ENCODE peak calls at places on chromosome 10, in seven cellular contexts. C is SK-N-SH, A is transverse colon, P is Peyer's patch, N is Karpas-422, W is GM23248, O is uterus. R is an unnamed sample.

GRCh38 chr10:11058965-11059364 is 41.3 kb downstream of the CELF2 start:
- DNase-seq in A (no peak), C (no peak), W (peak; percentile 84), O (no peak), N (no peak), P (no peak), R (no peak)

GRCh38 chr10:60985946-60986345 is 42.0 kb upstream of the RHOBTB1 start:
- DNase-seq in P (no peak), W (peak; percentile 18), A (no peak), C (no peak), O (no peak), N (no peak), R (no peak)

GRCh38 chr10:71817831-71818268 is 33.2 kb downstream of the PSAP start:
- DNase-seq in C (no peak), N (no peak), W (no peak), A (no peak), O (no peak), P (no peak), R (no peak)

GRCh38 chr10:77504870-77505257 is 132.7 kb downstream of the KCNMA1 start:
- DNase-seq in A (no peak), C (no peak), P (no peak), W (peak; percentile 72), O (no peak), N (no peak), R (peak; percentile 23)

GRCh38 chr10:49605939-49606509 is 4.1 kb upstream of the SLC18A3 start:
- DNase-seq in O (no peak), P (no peak), W (no peak), C (no peak), A (no peak), N (no peak), R (no peak)

GRCh38 chr10:96509017-96509641 is 4.6 kb downstream of the TLL2 start:
- DNase-seq in W (peak; percentile 86), P (no peak), C (no peak), A (no peak), O (no peak), N (no peak), R (no peak)

GRCh38 chr10:43403911-43404674 is 4.9 kb downstream of the HNRNPF start:
- DNase-seq in O (no peak), A (no peak), C (no peak), W (peak; percentile 29), N (no peak), P (no peak), R (no peak)

GRCh38 chr10:78365711-78366110 is 332.0 kb downstream of the RPS24 start:
- DNase-seq in W (peak; percentile 11), P (no peak), O (no peak), C (no peak), A (no peak), N (no peak), R (no peak)

GRCh38 chr10:33193057-33193866 is 141.2 kb downstream of the NRP1 start:
- DNase-seq in C (peak; percentile 68), W (peak; percentile 95), A (peak; percentile 81), O (peak; percentile 88), P (peak; percentile 60), N (peak; percentile 89), R (peak; percentile 85)

GRCh38 chr10:121165276-121165675 is 314.1 kb downstream of the WDR11 start:
- DNase-seq in N (no peak), O (no peak), P (no peak), C (no peak), A (no peak), W (no peak), R (no peak)

GRCh38 chr10:6346621-6347020 is 143.9 kb downstream of the PFKFB3 start:
- DNase-seq in C (no peak), N (no peak), O (no peak), P (no peak), W (peak; percentile 26), A (no peak), R (no peak)

GRCh38 chr10:69676301-69676700 is 46.3 kb downstream of the FAM241B start:
- DNase-seq in O (no peak), P (no peak), W (no peak), C (no peak), N (no peak), A (no peak), R (no peak)
- H3K4me1 ChIP-seq in O (no peaks in the 10 kb centered on the region), P (no peaks in the 10 kb centered on the region), W (no peaks in the 10 kb centered on the region), C (no peaks in the 10 kb centered on the region), N (no peaks in the 10 kb centered on the region), A (no peaks in the 10 kb centered on the region), R (no peaks in the 10 kb centered on the region)

GRCh38 chr10:38119038-38119437 is 24.9 kb downstream of the ZNF37A start:
- DNase-seq in W (no peak), C (no peak), P (no peak), O (no peak), A (no peak), N (no peak), R (no peak)
- H3K9me3 ChIP-seq in W (peaks cover 28% of the 10 kb centered on the region), C (peaks cover 42% of the 10 kb centered on the region), P (peaks cover 29% of the 10 kb centered on the region), O (peaks cover 99% of the 10 kb centered on the region), A (peaks cover 98% of the 10 kb centered on the region), N (peaks cover 73% of the 10 kb centered on the region), R (peaks cover 80% of the 10 kb centered on the region)

GRCh38 chr10:92851003-92851402 is 2.7 kb downstream of the EXOC6 start:
- DNase-seq in P (no peak), O (no peak), N (no peak), C (no peak), A (no peak), W (no peak), R (no peak)

GRCh38 chr10:92849234-92849525 is 860 bp downstream of the EXOC6 start:
- DNase-seq in O (no peak), W (peak; percentile 53), A (no peak), P (no peak), N (no peak), C (no peak), R (no peak)

GRCh38 chr10:92850186-92850585 is 1.9 kb downstream of the EXOC6 start:
- DNase-seq in A (no peak), C (no peak), W (peak; percentile 16), O (no peak), N (no peak), P (no peak), R (no peak)

GRCh38 chr10:92848441-92849233 is at the start of gene EXOC6:
- DNase-seq in A (peak; percentile 86), C (peak; percentile 95), P (peak; percentile 83), W (peak; percentile 91), O (peak; percentile 72), N (peak; percentile 91), R (peak; percentile 80)

DNA sequence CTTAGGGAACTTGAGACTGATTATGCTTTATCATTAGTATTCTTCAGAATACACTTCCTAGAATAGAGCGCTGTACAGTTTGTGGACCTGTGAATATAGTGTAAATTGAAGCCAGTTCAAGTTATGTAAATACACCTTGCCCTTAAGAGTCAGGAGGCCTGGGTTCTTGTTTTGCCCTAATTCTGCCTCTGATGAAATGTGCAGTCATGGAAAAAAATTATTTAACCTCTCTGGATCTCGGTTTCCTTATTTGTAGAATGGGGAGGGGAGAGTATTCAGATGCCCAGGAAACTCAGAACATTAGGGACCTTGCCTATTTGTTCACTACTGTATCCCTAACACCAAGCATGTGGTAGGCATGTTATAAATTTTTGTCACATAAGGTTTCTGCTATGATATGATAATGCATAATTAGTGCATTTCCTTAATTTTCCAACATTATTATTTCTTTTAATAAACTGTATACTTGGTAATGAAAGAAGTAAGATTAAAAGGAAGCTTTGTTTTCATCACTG is 1.3 kb downstream of the EXOC6 start:
- DNase-seq in C (no peak), W (no peak), P (no peak), A (no peak), N (no peak), O (no peak), R (no peak)
- H3K4me3 ChIP-seq in C (peak overlapping the region; percentile 89), W (peak overlapping the region; percentile 95), P (no peak overlapping the region), A (peak overlapping the region; percentile 91), N (peak overlapping the region; percentile 81), O (no peak overlapping the region), R (peak overlapping the region; percentile 78)

DNA sequence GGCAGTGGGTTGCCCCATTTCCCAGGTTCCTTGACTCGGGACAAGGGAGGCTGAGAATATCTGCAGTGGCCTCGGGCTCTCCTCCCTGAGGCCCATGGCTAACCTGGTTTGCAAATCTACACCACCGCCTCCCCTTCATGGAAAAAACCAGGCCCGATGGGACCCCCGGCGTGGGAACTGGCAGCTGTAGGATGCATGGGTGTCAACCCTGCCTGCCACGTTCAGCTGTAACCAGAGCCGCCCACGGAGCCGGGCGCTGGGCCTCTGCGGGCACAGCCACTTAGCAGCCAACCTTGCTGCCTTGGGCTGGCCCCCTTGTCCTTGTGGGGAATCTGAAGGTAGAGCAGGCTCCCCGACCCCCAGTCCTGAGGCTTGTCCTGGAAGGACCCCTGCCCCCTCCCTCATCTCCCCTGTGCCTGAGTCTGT is 1.6 kb downstream of the PWWP2B start:
- DNase-seq in C (no peak), O (peak; percentile 22), N (no peak), A (peak; percentile 21), W (no peak), P (no peak), R (no peak)
- H3K4me1 ChIP-seq in C (peaks cover 4% of the 10 kb centered on the region), O (no peaks in the 10 kb centered on the region), N (peaks cover 20% of the 10 kb centered on the region), A (peaks cover 37% of the 10 kb centered on the region), W (peaks cover 9% of the 10 kb centered on the region), P (peaks cover 16% of the 10 kb centered on the region), R (peaks cover 23% of the 10 kb centered on the region)

GRCh38 chr10:129057856-129058663 is 409.0 kb upstream of the MGMT start:
- DNase-seq in C (no peak), A (peak; percentile 57), O (no peak), W (no peak), P (peak; percentile 31), N (no peak), R (no peak)
- H3K9me3 ChIP-seq in C (no peaks in the 10 kb centered on the region), A (no peaks in the 10 kb centered on the region), O (no peaks in the 10 kb centered on the region), W (no peaks in the 10 kb centered on the region), P (no peaks in the 10 kb centered on the region), N (no peaks in the 10 kb centered on the region), R (no peaks in the 10 kb centered on the region)

DNA sequence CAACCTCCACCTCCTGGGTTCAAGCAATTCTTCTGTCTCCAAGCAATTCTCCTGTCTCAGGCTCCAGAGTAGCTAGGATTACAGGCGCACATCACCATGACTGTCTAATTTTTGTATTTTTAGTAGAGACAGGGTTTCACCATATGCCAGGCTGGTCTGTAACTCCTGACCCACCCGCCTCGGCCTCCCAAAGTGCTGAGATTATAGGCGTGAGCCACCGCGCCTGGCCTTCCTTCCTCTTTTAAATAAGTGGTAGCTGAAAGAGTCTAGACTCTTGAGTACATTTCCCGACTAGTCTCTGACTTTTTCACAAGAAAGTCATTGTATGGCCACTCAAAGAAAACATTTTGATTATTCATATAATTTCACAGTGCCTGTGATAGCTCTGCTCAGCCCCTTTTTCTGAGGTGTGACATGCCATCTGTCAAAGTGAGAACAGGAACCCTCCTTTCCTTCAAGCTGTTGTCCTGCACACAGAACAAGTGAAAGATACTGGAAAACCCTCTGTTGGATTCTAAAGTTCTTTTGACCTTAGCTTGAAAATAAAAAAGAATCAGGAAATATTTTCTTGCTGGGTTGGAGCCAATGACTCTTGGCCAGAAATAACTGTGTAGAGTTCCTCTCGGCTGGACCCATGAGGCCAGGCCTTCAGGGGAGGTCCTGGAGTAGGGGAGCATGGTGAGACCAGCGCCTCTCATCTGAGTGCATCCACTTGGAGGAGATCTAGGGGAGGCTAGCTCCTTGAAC is 636.0 kb upstream of the ANKRD30A start:
- DNase-seq in P (no peak), N (peak; percentile 17), O (no peak), W (no peak), A (no peak), C (no peak), R (no peak)
- H3K4me3 ChIP-seq in P (no peak overlapping the region), N (no peak overlapping the region), O (no peak overlapping the region), W (no peak overlapping the region), A (no peak overlapping the region), C (no peak overlapping the region), R (no peak overlapping the region)

GRCh38 chr10:13087986-13088618 is 11.9 kb upstream of the OPTN start:
- DNase-seq in A (no peak), W (peak; percentile 85), N (no peak), C (no peak), O (no peak), P (no peak), R (no peak)
- H3K4me1 ChIP-seq in A (no peaks in the 10 kb centered on the region), W (peaks cover 15% of the 10 kb centered on the region), N (peaks cover 4% of the 10 kb centered on the region), C (no peaks in the 10 kb centered on the region), O (no peaks in the 10 kb centered on the region), P (no peaks in the 10 kb centered on the region), R (no peaks in the 10 kb centered on the region)

GRCh38 chr10:133618851-133619250 is 7.7 kb downstream of the FRG2B start:
- DNase-seq in O (no peak), N (no peak), W (no peak), P (no peak), C (no peak), A (no peak), R (no peak)
- H3K9me3 ChIP-seq in O (no peaks in the 10 kb centered on the region), N (no peaks in the 10 kb centered on the region), W (no peaks in the 10 kb centered on the region), P (no peaks in the 10 kb centered on the region), C (no peaks in the 10 kb centered on the region), A (no peaks in the 10 kb centered on the region), R (peaks cover 8% of the 10 kb centered on the region)